ENCODE peak calls at places on chromosomes 16 and 17, in eight cellular contexts. K is H1, B is fibroblast of mammary gland, I is thoracic aorta, H is lower leg skin, Z is uterus, T is dorsolateral prefrontal cortex, G is fibroblast of pulmonary artery. C is an unnamed sample.
A peak's percentile ranks its signal among the peaks of the same experiment; 100 is the strongest.

GRCh38 chr17:32502710-32503109 is 15.9 kb downstream of the CDK5R1 start:
- DNase-seq in K (no peak), B (no peak), I (no peak), H (no peak), Z (no peak), T (no peak), G (no peak), C (no peak)

GRCh38 chr16:82634955-82635610 is 8.3 kb downstream of the CDH13 start:
- DNase-seq in K (no peak), B (no peak), I (no peak), H (no peak), Z (no peak), T (no peak), G (no peak), C (no peak)

GRCh38 chr16:19745286-19746018 is 27.4 kb downstream of the IQCK start:
- DNase-seq in K (no peak), B (peak; percentile 59), I (no peak), H (peak; percentile 78), Z (no peak), T (no peak), G (no peak), C (peak; percentile 48)

GRCh38 chr17:10661377-10661906 is 4.3 kb upstream of the MYH3 start:
- DNase-seq in K (no peak), B (no peak), I (no peak), H (no peak), Z (no peak), T (no peak), G (no peak), C (no peak)

GRCh38 chr17:29581583-29582253 is 7.7 kb downstream of the GIT1 start:
- DNase-seq in K (no peak), B (no peak), I (no peak), H (no peak), Z (peak; percentile 21), T (peak; percentile 74), G (no peak), C (no peak)

GRCh38 chr17:79661292-79662041 is 50.6 kb upstream of the RBFOX3 start:
- DNase-seq in K (no peak), B (no peak), I (no peak), H (no peak), Z (no peak), T (no peak), G (no peak), C (no peak)

GRCh38 chr17:35238817-35239216 is 4.1 kb upstream of the SLFN5 start:
- DNase-seq in K (no peak), B (peak; percentile 80), I (no peak), H (no peak), Z (no peak), T (no peak), G (peak; percentile 31), C (peak; percentile 24)

GRCh38 chr17:81502471-81503017 is 10.1 kb downstream of the ACTG1 start:
- DNase-seq in K (no peak), B (no peak), I (no peak), H (no peak), Z (no peak), T (no peak), G (no peak), C (no peak)

GRCh38 chr17:19376799-19377198 is 1.5 kb upstream of the MAPK7 start:
- DNase-seq in K (no peak), B (no peak), I (no peak), H (peak; percentile 54), Z (peak; percentile 9), T (no peak), G (no peak), C (no peak)

GRCh38 chr17:7577327-7578199 is 1.9 kb upstream of the CD68 start:
- DNase-seq in K (no peak), B (no peak), I (no peak), H (no peak), Z (no peak), T (no peak), G (no peak), C (no peak)

GRCh38 chr17:4725646-4726300 is 5.5 kb upstream of the MED11 start:
- DNase-seq in K (no peak), B (no peak), I (no peak), H (no peak), Z (no peak), T (no peak), G (no peak), C (no peak)

GRCh38 chr16:19991614-19992013 is 82.1 kb downstream of the GPR139 start:
- DNase-seq in K (no peak), B (no peak), I (no peak), H (no peak), Z (no peak), T (no peak), G (no peak), C (no peak)

GRCh38 chr17:74954665-74955421 is 17.7 kb downstream of the HID1 start:
- DNase-seq in K (no peak), B (no peak), I (no peak), H (no peak), Z (no peak), T (no peak), G (no peak), C (no peak)

GRCh38 chr16:49436181-49436580 is 62.6 kb downstream of the C16orf78 start:
- DNase-seq in K (no peak), B (no peak), I (no peak), H (no peak), Z (no peak), T (no peak), G (no peak), C (no peak)

GRCh38 chr16:88317619-88317977 is 65.2 kb upstream of the ZNF469 start:
- DNase-seq in K (no peak), B (peak; percentile 87), I (no peak), H (no peak), Z (peak; percentile 73), T (no peak), G (peak; percentile 72), C (peak; percentile 88)

GRCh38 chr16:89120281-89120680 is 26.6 kb downstream of the ACSF3 start:
- DNase-seq in K (no peak), B (no peak), I (no peak), H (no peak), Z (no peak), T (no peak), G (no peak), C (no peak)

GRCh38 chr17:79473836-79474204 is 137.0 kb downstream of the RBFOX3 start:
- DNase-seq in K (no peak), B (no peak), I (no peak), H (no peak), Z (no peak), T (no peak), G (no peak), C (no peak)

GRCh38 chr17:76716146-76716833 is 5.5 kb upstream of the MXRA7 start:
- DNase-seq in K (no peak), B (peak; percentile 100), I (no peak), H (no peak), Z (no peak), T (no peak), G (peak; percentile 100), C (peak; percentile 100)

DNA sequence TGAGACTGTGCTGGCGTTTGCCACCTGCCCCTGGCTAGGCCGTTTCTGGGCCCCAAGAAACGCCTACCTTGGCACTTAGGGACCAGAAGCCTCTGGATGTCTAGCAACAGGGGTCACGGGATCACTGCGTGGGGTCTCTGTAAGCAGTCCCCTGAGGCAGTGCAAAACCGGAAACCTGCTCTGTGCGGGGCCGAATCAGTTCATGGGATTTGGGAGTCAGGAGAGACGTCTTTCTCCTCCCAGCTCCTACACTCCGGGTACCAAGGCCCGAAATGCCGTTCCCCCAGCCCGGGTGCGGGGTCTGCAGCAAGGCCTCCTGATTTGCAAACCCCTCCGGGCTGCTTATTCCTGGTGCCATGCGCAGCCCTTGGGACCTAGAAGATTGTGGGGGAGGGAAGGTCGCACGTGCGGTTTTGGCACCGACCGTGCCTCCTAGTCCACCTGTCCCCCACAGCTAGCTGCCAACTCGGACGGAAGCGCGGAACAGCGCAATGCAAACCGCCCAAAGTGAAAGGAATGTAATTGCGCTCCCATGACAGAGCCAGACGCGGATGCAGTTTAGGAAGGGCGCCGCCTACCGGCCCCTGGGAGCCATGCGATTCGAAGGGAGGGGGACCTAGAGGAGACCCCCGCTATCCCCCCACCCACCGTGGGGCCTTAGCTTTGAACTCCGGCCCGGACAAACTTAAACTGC is 6.5 kb downstream of the IRX5 start:
- DNase-seq in K (no peak), B (peak; percentile 65), I (no peak), H (peak; percentile 94), Z (no peak), T (no peak), G (no peak), C (peak; percentile 58)
- TF ChIP-seq CTCF in K (peak; percentile 57), B (peak; percentile 57), I (peak; percentile 45), H (no peak), Z (no peak), T (peak; percentile 50), G (peak; percentile 58), C (peak; percentile 71)

DNA sequence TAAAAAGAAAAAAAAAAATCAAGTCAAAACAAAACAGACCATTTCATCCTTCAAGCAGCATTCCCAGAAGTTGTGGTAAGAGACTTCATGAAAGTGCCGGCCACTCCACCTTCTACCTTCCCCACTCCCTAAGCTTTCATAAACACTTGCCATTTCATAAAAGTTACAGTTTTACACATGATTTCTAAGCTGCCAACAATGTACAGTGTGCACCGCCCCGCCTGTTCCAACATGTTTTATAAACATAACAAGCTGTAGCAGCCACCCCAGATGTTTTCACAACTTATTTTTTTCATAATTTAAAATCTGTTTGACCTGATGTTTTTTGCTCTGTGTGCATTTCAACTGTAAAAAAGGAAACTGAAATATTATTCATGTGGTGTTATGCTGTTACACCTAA is 608.1 kb downstream of the TOX3 start:
- DNase-seq in K (no peak), B (no peak), I (no peak), H (peak; percentile 39), Z (no peak), T (no peak), G (no peak), C (no peak)
- H3K4me3 ChIP-seq in K (no peak overlapping the region), B (no peak overlapping the region), I (no peak overlapping the region), H (no peak overlapping the region), Z (no peak overlapping the region), T (no peak overlapping the region), G (no peak overlapping the region), C (no peak overlapping the region)

DNA sequence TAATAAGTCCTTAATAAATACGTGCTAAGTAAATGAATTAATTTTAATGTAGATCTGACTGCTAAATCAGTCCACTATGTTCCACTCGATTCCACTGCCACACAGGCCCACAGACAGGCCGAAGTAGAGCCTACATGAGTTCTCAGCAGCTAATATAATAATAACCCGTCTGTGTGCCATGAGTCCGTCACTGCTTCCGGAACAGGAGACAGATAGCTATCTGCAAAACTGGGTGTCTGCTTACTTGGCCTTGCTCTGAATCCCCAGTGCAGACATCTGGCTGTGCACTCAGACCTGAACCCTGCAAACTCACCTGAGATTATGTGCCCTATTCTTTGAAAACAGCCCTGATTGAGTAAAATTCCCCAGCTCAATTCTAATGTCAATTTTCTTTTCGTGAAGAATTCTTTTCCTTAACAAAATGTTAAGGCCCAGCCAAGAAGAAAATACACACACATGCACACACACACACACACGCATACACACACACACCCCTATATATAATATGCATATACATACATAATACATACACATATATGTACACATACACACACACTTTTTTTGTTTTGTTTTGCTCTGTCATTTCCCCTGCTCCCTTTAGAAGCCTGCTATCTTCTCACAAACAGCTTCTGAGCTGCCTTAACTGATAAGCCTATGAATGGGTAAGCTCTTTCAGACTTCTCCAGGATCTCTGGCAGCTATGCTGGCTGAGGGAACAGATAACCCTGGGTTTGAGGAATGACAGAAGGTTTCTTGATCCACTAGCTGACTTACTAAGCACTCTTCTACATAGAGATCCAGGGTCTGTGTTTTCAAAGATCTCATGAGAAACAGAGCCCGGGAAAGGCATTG is 39.8 kb upstream of the TOM1L1 start:
- DNase-seq in K (no peak), B (no peak), I (no peak), H (no peak), Z (no peak), T (no peak), G (no peak), C (no peak)
- TF ChIP-seq CTCF in K (no peak), B (no peak), I (no peak), H (no peak), Z (no peak), T (no peak), G (no peak), C (no peak)

GRCh38 chr17:78258323-78259229 is 27.1 kb downstream of the TMEM235 start:
- DNase-seq in K (no peak), B (no peak), I (no peak), H (peak; percentile 93), Z (peak; percentile 48), T (no peak), G (peak; percentile 53), C (no peak)
- H3K4me3 ChIP-seq in K (no peak overlapping the region), B (no peak overlapping the region), I (no peak overlapping the region), H (no peak overlapping the region), Z (no peak overlapping the region), T (no peak overlapping the region), G (no peak overlapping the region), C (no peak overlapping the region)

C was measured in fibroblast of the aortic adventitia.